ENCODE peak calls at places on chromosomes 13 and 19, in six cellular contexts. One of them, this sample, is unnamed.

GRCh38 chr19:1673645-1674292 is 21.4 kb upstream of the TCF3 start:
- DNase-seq in H1: no peak
- DNase-seq in GM12891: no peak
- DNase-seq in GM12878: no peak
- DNase-seq in K562: peak
- DNase-seq in HepG2: no peak
- DNase-seq in this sample: no peak

GRCh38 chr13:36275190-36276002 is 22.2 kb downstream of the CCDC169 start:
- DNase-seq in H1: no peak
- DNase-seq in GM12891: no peak
- DNase-seq in GM12878: no peak
- DNase-seq in K562: no peak
- DNase-seq in HepG2: peak
- DNase-seq in this sample: no peak

GRCh38 chr13:27965740-27966640 is 3.1 kb downstream of the CDX2 start:
- DNase-seq in H1: peak
- DNase-seq in GM12891: no peak
- DNase-seq in GM12878: no peak
- DNase-seq in K562: no peak
- DNase-seq in HepG2: no peak
- DNase-seq in this sample: no peak

GRCh38 chr13:35854286-35854685 is 276.9 kb downstream of the DCLK1 start:
- DNase-seq in H1: no peak
- DNase-seq in GM12891: no peak
- DNase-seq in GM12878: no peak
- DNase-seq in K562: no peak
- DNase-seq in HepG2: no peak
- DNase-seq in this sample: no peak

GRCh38 chr19:4738734-4739133 is 15.1 kb upstream of the DPP9 start:
- DNase-seq in H1: no peak
- DNase-seq in GM12891: no peak
- DNase-seq in GM12878: no peak
- DNase-seq in K562: no peak
- DNase-seq in HepG2: no peak
- DNase-seq in this sample: no peak

GRCh38 chr19:29002336-29002735 is 210.6 kb downstream of the UQCRFS1 start:
- DNase-seq in H1: no peak
- DNase-seq in GM12891: no peak
- DNase-seq in GM12878: no peak
- DNase-seq in K562: no peak
- DNase-seq in HepG2: no peak
- DNase-seq in this sample: no peak

GRCh38 chr19:44748426-44749254 is at the start of gene BCL3:
- DNase-seq in H1: no peak
- DNase-seq in GM12891: peak
- DNase-seq in GM12878: no peak
- DNase-seq in K562: peak
- DNase-seq in HepG2: no peak
- DNase-seq in this sample: peak

GRCh38 chr19:17389957-17390664 is 3.9 kb downstream of the CCDC194 start:
- DNase-seq in H1: no peak
- DNase-seq in GM12891: no peak
- DNase-seq in GM12878: no peak
- DNase-seq in K562: peak
- DNase-seq in HepG2: no peak
- DNase-seq in this sample: no peak

GRCh38 chr19:31639306-31639705 is 290.1 kb upstream of the TSHZ3 start:
- DNase-seq in H1: no peak
- DNase-seq in GM12891: no peak
- DNase-seq in GM12878: no peak
- DNase-seq in K562: no peak
- DNase-seq in HepG2: no peak
- DNase-seq in this sample: no peak

GRCh38 chr19:47369923-47370625 is 21.0 kb downstream of the DHX34 start:
- DNase-seq in H1: no peak
- DNase-seq in GM12891: no peak
- DNase-seq in GM12878: no peak
- DNase-seq in K562: no peak
- DNase-seq in HepG2: no peak
- DNase-seq in this sample: no peak

GRCh38 chr19:10516671-10517286 is 468 bp downstream of the S1PR5 start:
- DNase-seq in H1: no peak
- DNase-seq in GM12891: no peak
- DNase-seq in GM12878: no peak
- DNase-seq in K562: no peak
- DNase-seq in HepG2: no peak
- DNase-seq in this sample: no peak

GRCh38 chr13:26992951-26993490 is 178.6 kb downstream of the USP12 start:
- DNase-seq in H1: no peak
- DNase-seq in GM12891: no peak
- DNase-seq in GM12878: no peak
- DNase-seq in K562: no peak
- DNase-seq in HepG2: no peak
- DNase-seq in this sample: no peak

GRCh38 chr13:102814793-102815192 is 15.9 kb downstream of the BIVM start:
- DNase-seq in H1: no peak
- DNase-seq in GM12891: no peak
- DNase-seq in GM12878: no peak
- DNase-seq in K562: no peak
- DNase-seq in HepG2: no peak
- DNase-seq in this sample: no peak

GRCh38 chr13:76693086-76693485 is 193.1 kb downstream of the KCTD12 start:
- DNase-seq in H1: no peak
- DNase-seq in GM12891: no peak
- DNase-seq in GM12878: no peak
- DNase-seq in K562: no peak
- DNase-seq in HepG2: no peak
- DNase-seq in this sample: no peak

GRCh38 chr19:50721441-50722137 is 1.6 kb upstream of the CLEC11A start:
- DNase-seq in H1: no peak
- DNase-seq in GM12891: no peak
- DNase-seq in GM12878: no peak
- DNase-seq in K562: no peak
- DNase-seq in HepG2: no peak
- DNase-seq in this sample: no peak

GRCh38 chr19:13079542-13079986 is 23.1 kb downstream of the LYL1 start:
- DNase-seq in H1: no peak
- DNase-seq in GM12891: no peak
- DNase-seq in GM12878: no peak
- DNase-seq in K562: peak
- DNase-seq in HepG2: no peak
- DNase-seq in this sample: no peak

GRCh38 chr13:66528903-66529576 is 701.1 kb downstream of the PCDH9 start:
- DNase-seq in H1: no peak
- DNase-seq in GM12891: no peak
- DNase-seq in GM12878: no peak
- DNase-seq in K562: no peak
- DNase-seq in HepG2: no peak
- DNase-seq in this sample: no peak

DNA sequence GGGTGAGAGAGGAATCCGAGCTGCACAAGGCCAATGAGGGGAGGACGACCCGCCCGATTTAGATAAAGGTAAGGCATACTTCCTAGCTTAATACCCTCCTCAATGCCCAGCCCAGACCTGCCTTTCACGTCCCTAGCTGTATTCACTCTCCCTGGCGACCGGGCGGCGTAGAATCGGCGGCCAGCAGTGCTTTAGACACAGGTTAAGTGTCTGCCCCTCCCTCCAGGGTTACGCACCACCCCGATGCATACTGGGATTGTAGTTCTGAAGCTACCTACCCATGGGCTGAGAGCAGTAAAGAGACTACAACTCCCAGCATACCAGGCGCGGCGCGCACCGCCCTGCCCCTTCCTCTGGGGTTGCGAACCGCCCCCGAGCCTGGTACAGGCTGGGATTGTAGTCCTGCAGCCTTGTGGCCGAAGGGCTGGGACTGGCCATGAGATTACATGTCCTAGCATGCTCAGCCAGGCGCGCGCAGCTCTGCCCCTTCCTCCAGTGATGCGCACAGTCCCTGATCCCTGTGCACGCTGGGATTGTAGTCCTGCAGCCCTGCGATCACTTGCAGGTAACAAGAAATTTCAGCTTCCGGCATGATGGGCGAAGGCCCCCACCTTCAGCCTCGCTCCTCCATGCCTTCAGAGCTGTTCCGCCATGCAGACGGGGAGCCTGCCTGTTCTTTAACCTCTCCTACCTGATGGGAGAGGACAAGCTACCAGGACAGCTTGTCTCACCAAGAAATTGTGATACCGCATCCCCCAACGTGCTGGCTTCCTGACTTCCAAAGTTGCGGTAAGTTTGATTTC is 43.5 kb upstream of the ZNF14 start:
- DNase-seq in H1: peak
- DNase-seq in GM12891: peak
- DNase-seq in GM12878: peak
- DNase-seq in K562: peak
- DNase-seq in HepG2: peak
- DNase-seq in this sample: peak
- TF ChIP-seq POLR2A in H1: no peak
- TF ChIP-seq POLR2A in GM12891: peak
- TF ChIP-seq POLR2A in GM12878: peak
- TF ChIP-seq POLR2A in K562: peak
- TF ChIP-seq POLR2A in HepG2: peak
- TF ChIP-seq POLR2A in this sample: peak

GRCh38 chr13:50712469-50712868 is 131.0 kb downstream of the DLEU7 start:
- DNase-seq in H1: no peak
- DNase-seq in GM12891: no peak
- DNase-seq in GM12878: no peak
- DNase-seq in K562: no peak
- DNase-seq in HepG2: no peak
- DNase-seq in this sample: no peak

GRCh38 chr13:50712882-50713281 is 130.6 kb downstream of the DLEU7 start:
- DNase-seq in H1: no peak
- DNase-seq in GM12891: no peak
- DNase-seq in GM12878: no peak
- DNase-seq in K562: no peak
- DNase-seq in HepG2: no peak
- DNase-seq in this sample: no peak

GRCh38 chr13:50715402-50716146 is 127.9 kb downstream of the DLEU7 start:
- DNase-seq in H1: no peak
- DNase-seq in GM12891: no peak
- DNase-seq in GM12878: no peak
- DNase-seq in K562: no peak
- DNase-seq in HepG2: no peak
- DNase-seq in this sample: no peak

GRCh38 chr13:50714886-50715285 is 128.6 kb downstream of the DLEU7 start:
- DNase-seq in H1: no peak
- DNase-seq in GM12891: no peak
- DNase-seq in GM12878: no peak
- DNase-seq in K562: no peak
- DNase-seq in HepG2: no peak
- DNase-seq in this sample: no peak

GRCh38 chr13:50713849-50714248 is 129.6 kb downstream of the DLEU7 start:
- DNase-seq in H1: no peak
- DNase-seq in GM12891: peak
- DNase-seq in GM12878: peak
- DNase-seq in K562: no peak
- DNase-seq in HepG2: no peak
- DNase-seq in this sample: peak
- TF ChIP-seq TAF1 in H1: no peak
- TF ChIP-seq TAF1 in GM12891: no peak
- TF ChIP-seq TAF1 in GM12878: no peak
- TF ChIP-seq TAF1 in K562: no peak
- TF ChIP-seq TAF1 in HepG2: no peak
- TF ChIP-seq TAF1 in this sample: no peak

GRCh38 chr19:5926641-5927438 is 12.8 kb downstream of the CAPS start:
- DNase-seq in H1: no peak
- DNase-seq in GM12891: no peak
- DNase-seq in GM12878: no peak
- DNase-seq in K562: no peak
- DNase-seq in HepG2: no peak
- DNase-seq in this sample: no peak
- TF ChIP-seq POLR2AphosphoS5 in H1: no peak
- TF ChIP-seq POLR2AphosphoS5 in GM12891: no peak
- TF ChIP-seq POLR2AphosphoS5 in GM12878: no peak
- TF ChIP-seq POLR2AphosphoS5 in K562: no peak
- TF ChIP-seq POLR2AphosphoS5 in HepG2: no peak
- TF ChIP-seq POLR2AphosphoS5 in this sample: no peak

GRCh38 chr19:35871611-35872010 is 3.2 kb downstream of the APLP1 start:
- DNase-seq in H1: no peak
- DNase-seq in GM12891: no peak
- DNase-seq in GM12878: no peak
- DNase-seq in K562: no peak
- DNase-seq in HepG2: no peak
- DNase-seq in this sample: no peak

GRCh38 chr19:35868823-35869326 is 501 bp downstream of the APLP1 start:
- DNase-seq in H1: no peak
- DNase-seq in GM12891: no peak
- DNase-seq in GM12878: no peak
- DNase-seq in K562: no peak
- DNase-seq in HepG2: no peak
- DNase-seq in this sample: no peak

GRCh38 chr19:35870798-35871197 is 2.4 kb downstream of the APLP1 start:
- DNase-seq in H1: no peak
- DNase-seq in GM12891: no peak
- DNase-seq in GM12878: no peak
- DNase-seq in K562: no peak
- DNase-seq in HepG2: no peak
- DNase-seq in this sample: no peak

GRCh38 chr19:35868172-35868822 is at the start of gene APLP1:
- DNase-seq in H1: no peak
- DNase-seq in GM12891: no peak
- DNase-seq in GM12878: no peak
- DNase-seq in K562: peak
- DNase-seq in HepG2: peak
- DNase-seq in this sample: no peak

DNA sequence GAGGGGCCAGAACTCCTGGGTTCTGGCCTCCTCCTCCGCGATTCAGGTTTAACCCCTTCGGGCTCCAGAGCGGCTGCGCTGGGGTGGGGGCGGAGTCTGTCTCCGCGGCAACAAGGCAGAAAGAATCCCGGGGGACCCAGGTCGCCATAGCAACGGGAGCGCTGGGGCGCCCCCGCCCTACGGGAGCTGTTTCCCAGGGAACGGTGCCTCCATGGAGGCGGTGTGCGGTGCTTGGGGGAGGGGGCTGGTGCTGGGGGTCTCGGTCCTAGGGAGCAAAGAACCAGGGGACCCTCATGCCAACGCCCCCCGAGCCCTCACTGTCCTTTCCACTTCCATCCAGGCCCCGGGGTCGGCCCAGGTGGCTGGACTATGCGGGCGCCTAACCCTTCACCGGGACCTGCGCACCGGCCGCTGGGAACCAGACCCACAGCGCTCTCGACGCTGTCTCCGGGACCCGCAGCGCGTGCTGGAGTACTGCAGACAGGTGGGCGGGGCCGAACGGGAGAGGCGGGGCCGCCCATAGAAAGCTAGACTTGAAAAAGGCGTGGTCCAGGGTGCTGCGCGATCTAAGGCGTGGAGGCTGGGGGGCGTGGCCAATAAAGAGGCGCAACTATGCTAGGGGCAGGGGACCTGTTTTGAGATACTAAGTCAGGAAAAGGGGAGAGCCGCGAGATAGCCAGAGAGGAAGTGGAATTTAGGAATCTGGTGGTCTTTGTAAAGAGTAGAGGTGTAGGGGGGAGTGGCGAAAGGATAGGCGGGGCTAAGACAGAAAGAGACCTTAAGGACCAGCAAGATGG is 1.2 kb downstream of the APLP1 start:
- DNase-seq in H1: peak
- DNase-seq in GM12891: peak
- DNase-seq in GM12878: no peak
- DNase-seq in K562: peak
- DNase-seq in HepG2: peak
- DNase-seq in this sample: peak
- TF ChIP-seq POLR2A in H1: no peak
- TF ChIP-seq POLR2A in GM12891: no peak
- TF ChIP-seq POLR2A in GM12878: no peak
- TF ChIP-seq POLR2A in K562: no peak
- TF ChIP-seq POLR2A in HepG2: no peak
- TF ChIP-seq POLR2A in this sample: no peak

GRCh38 chr19:33402421-33403220 is 29.1 kb downstream of the CEBPG start:
- DNase-seq in H1: no peak
- DNase-seq in GM12891: peak
- DNase-seq in GM12878: no peak
- DNase-seq in K562: no peak
- DNase-seq in HepG2: no peak
- DNase-seq in this sample: no peak
- TF ChIP-seq TAF1 in H1: no peak
- TF ChIP-seq TAF1 in GM12891: no peak
- TF ChIP-seq TAF1 in GM12878: no peak
- TF ChIP-seq TAF1 in K562: no peak
- TF ChIP-seq TAF1 in HepG2: no peak
- TF ChIP-seq TAF1 in this sample: no peak

This sample was measured in GM12892.